ENCODE peak calls at places on chromosomes 13 and 19, in six cellular contexts. V is mesothelial cell of epicardium, E is transverse colon, N is WTC11, J is fibroblast of pulmonary artery, Q is lower leg skin. C is an unnamed sample.

GRCh38 chr13:108924154-108924940 is 294.9 kb downstream of the MYO16 start:
- DNase-seq in V (no peak), E (no peak), N (no peak), J (peak; percentile 9), Q (no peak), C (no peak)

GRCh38 chr19:51696606-51697005 is 3.5 kb downstream of the SPACA6 start:
- DNase-seq in V (no peak), E (no peak), N (no peak), J (no peak), Q (peak; percentile 58), C (no peak)

GRCh38 chr13:72737033-72737432 is 9.3 kb downstream of the BORA start:
- DNase-seq in V (no peak), E (no peak), N (no peak), J (no peak), Q (no peak), C (no peak)

GRCh38 chr13:74556002-74556551 is 421.9 kb upstream of the KLF12 start:
- DNase-seq in V (no peak), E (no peak), N (no peak), J (no peak), Q (no peak), C (no peak)

GRCh38 chr13:95255072-95255732 is 46.0 kb downstream of the ABCC4 start:
- DNase-seq in V (no peak), E (no peak), N (no peak), J (no peak), Q (no peak), C (no peak)

GRCh38 chr19:33134571-33135041 is 2.7 kb downstream of the WDR88 start:
- DNase-seq in V (no peak), E (no peak), N (peak; percentile 65), J (no peak), Q (no peak), C (no peak)

GRCh38 chr19:1136201-1136600 is 32.4 kb downstream of the GPX4 start:
- DNase-seq in V (no peak), E (peak; percentile 76), N (no peak), J (no peak), Q (peak; percentile 89), C (no peak)

GRCh38 chr13:55000043-55000442 is 1971.4 kb downstream of the OLFM4 start:
- DNase-seq in V (no peak), E (no peak), N (no peak), J (no peak), Q (no peak), C (no peak)

GRCh38 chr19:13597625-13598024 is 91.3 kb upstream of the CACNA1A start:
- DNase-seq in V (no peak), E (peak; percentile 41), N (peak; percentile 56), J (peak; percentile 83), Q (no peak), C (peak; percentile 74)

GRCh38 chr13:39051157-39051556 is 12.9 kb downstream of the NHLRC3 start:
- DNase-seq in V (no peak), E (no peak), N (no peak), J (peak; percentile 67), Q (no peak), C (peak; percentile 55)

GRCh38 chr13:76586842-76587241 is 299.4 kb downstream of the KCTD12 start:
- DNase-seq in V (no peak), E (no peak), N (no peak), J (no peak), Q (no peak), C (no peak)

GRCh38 chr19:46021531-46022041 is 1.3 kb downstream of the PGLYRP1 start:
- DNase-seq in V (no peak), E (peak; percentile 29), N (peak; percentile 61), J (no peak), Q (no peak), C (no peak)

GRCh38 chr13:75305057-75305456 is 176.9 kb downstream of the TBC1D4 start:
- DNase-seq in V (no peak), E (no peak), N (no peak), J (peak; percentile 52), Q (no peak), C (no peak)

GRCh38 chr13:53782400-53783030 is 753.9 kb downstream of the OLFM4 start:
- DNase-seq in V (no peak), E (no peak), N (no peak), J (peak; percentile 66), Q (no peak), C (peak; percentile 50)

GRCh38 chr13:29852464-29853054 is 2.1 kb upstream of the UBL3 start:
- DNase-seq in V (no peak), E (no peak), N (no peak), J (no peak), Q (no peak), C (peak; percentile 42)

GRCh38 chr19:44748426-44749254 is at the start of gene BCL3:
- DNase-seq in V (no peak), E (peak; percentile 90), N (no peak), J (peak; percentile 80), Q (peak; percentile 93), C (peak; percentile 75)

DNA sequence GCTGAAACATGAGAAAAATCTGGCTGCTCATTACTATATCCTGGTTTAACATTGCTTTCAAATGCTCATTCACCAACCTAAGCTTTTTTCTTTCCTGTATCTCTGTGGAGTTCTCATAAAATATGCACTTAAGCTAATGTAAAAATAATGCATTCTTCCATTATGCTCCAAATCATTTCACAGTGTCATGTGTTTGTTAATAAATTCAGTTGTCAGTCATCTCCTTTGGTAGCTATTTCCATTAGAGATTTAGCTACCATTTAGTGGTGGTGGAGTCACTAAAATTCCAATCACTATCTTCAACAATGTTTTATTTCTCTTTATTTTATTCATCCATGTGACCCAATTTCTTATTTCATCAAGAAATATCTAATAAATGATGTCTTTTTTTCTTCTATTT is 497.9 kb downstream of the DCT start:
- DNase-seq in V (no peak), E (no peak), N (no peak), J (no peak), Q (no peak), C (no peak)
- TF ChIP-seq CTCF in V (no peak), E (no peak), N (no peak), J (no peak), Q (no peak), C (no peak)

GRCh38 chr13:97030705-97031452 is 36.6 kb upstream of the OXGR1 start:
- DNase-seq in V (no peak), E (no peak), N (no peak), J (peak; percentile 87), Q (no peak), C (peak; percentile 54)
- TF ChIP-seq CTCF in V (no peak), E (no peak), N (no peak), J (peak; percentile 48), Q (no peak), C (peak; percentile 44)

DNA sequence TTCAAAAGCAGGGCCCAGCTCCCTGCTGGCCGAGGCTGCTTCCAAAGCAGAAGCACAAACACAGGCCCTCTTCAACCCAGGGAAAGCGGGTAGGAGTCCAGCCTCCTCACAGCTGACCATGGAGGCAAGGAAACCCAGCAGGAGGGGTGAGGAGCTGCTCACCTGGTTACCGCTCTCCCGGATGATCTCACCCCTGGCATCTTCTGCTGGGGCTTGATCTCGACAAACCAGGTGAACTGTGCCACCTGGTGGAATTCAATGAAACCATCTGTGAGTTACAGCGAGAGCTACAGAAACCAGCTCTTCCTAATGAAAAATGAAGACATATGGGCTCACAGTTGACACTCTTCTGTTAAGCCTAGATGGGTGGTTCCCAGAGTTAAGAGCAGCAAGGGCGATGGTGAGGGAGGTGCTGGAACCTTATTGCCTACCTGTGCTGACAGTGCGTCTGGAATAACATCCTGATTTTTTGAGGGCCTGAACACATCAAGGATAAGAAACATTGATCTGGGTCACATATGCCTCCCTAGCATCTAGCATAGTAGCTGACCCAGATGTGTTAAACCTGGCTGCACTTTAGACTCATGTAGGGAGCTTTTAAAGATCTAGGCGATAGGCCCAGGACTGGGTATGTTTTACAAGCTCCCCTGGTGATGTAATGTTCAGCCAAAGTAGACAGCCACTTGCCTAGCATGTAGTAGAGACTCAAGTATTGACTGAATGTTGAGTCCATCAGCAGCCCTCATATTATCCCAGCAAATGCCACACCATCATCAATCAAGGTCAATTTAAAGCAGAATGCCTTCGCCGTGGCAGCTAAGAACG is 6.1 kb downstream of the DHRS12 start:
- DNase-seq in V (no peak), E (peak; percentile 51), N (peak; percentile 66), J (peak; percentile 75), Q (no peak), C (peak; percentile 46)
- TF ChIP-seq CTCF in V (peak; percentile 62), E (peak; percentile 70), N (peak; percentile 33), J (peak; percentile 54), Q (no peak), C (peak; percentile 51)

GRCh38 chr19:41689993-41690800 is 2.1 kb upstream of the CEACAM7 start:
- DNase-seq in V (no peak), E (no peak), N (no peak), J (no peak), Q (peak; percentile 81), C (no peak)
- TF ChIP-seq CTCF in V (no peak), E (no peak), N (no peak), J (no peak), Q (no peak), C (no peak)

GRCh38 chr19:34220472-34221063 is 33.8 kb upstream of the GARRE1 start:
- DNase-seq in V (no peak), E (peak; percentile 65), N (peak; percentile 55), J (peak; percentile 81), Q (peak; percentile 87), C (peak; percentile 69)
- TF ChIP-seq CTCF in V (peak; percentile 78), E (peak; percentile 60), N (peak; percentile 52), J (peak; percentile 80), Q (no peak), C (peak; percentile 79)

GRCh38 chr19:31613683-31614219 is 264.5 kb upstream of the TSHZ3 start:
- DNase-seq in V (no peak), E (no peak), N (no peak), J (no peak), Q (no peak), C (no peak)
- TF ChIP-seq CTCF in V (no peak), E (no peak), N (no peak), J (no peak), Q (no peak), C (no peak)

GRCh38 chr19:6127716-6128335 is 7.6 kb upstream of the ACSBG2 start:
- DNase-seq in V (no peak), E (no peak), N (no peak), J (no peak), Q (no peak), C (peak; percentile 60)

GRCh38 chr19:6125571-6125989 is 9.9 kb upstream of the ACSBG2 start:
- DNase-seq in V (no peak), E (peak; percentile 71), N (peak; percentile 63), J (peak; percentile 83), Q (peak; percentile 88), C (peak; percentile 84)

GRCh38 chr19:6126335-6126974 is 9.0 kb upstream of the ACSBG2 start:
- DNase-seq in V (no peak), E (no peak), N (no peak), J (peak; percentile 83), Q (no peak), C (peak; percentile 67)
- TF ChIP-seq CTCF in V (no peak), E (peak; percentile 37), N (no peak), J (peak; percentile 47), Q (no peak), C (peak; percentile 48)

GRCh38 chr19:17951151-17952040 is 15.5 kb upstream of the KCNN1 start:
- DNase-seq in V (no peak), E (no peak), N (peak; percentile 39), J (no peak), Q (no peak), C (no peak)

GRCh38 chr19:17949956-17950309 is 17.0 kb upstream of the KCNN1 start:
- DNase-seq in V (no peak), E (no peak), N (no peak), J (no peak), Q (no peak), C (no peak)

GRCh38 chr19:17948967-17949930 is 16.4 kb downstream of the CCDC124 start:
- DNase-seq in V (no peak), E (no peak), N (peak; percentile 45), J (no peak), Q (no peak), C (no peak)

GRCh38 chr19:17952041-17952976 is 14.6 kb upstream of the KCNN1 start:
- DNase-seq in V (no peak), E (no peak), N (peak; percentile 47), J (no peak), Q (no peak), C (no peak)

GRCh38 chr19:17950310-17951150 is 16.4 kb upstream of the KCNN1 start:
- DNase-seq in V (no peak), E (no peak), N (peak; percentile 73), J (no peak), Q (peak; percentile 87), C (no peak)
- TF ChIP-seq CTCF in V (no peak), E (no peak), N (no peak), J (no peak), Q (no peak), C (no peak)